ENCODE peak calls at places on chromosomes 2 and 18, in six cellular contexts. One of them, this sample, is unnamed.
A peak's percentile ranks its signal among the peaks of the same experiment; 100 is the strongest.

GRCh38 chr2:240451108-240451611 is 15.7 kb downstream of the GPC1 start:
- DNase-seq in posterior cingulate gyrus: peak; percentile 73
- DNase-seq in RPMI7951: no peak
- DNase-seq in NCI-H345: peak; percentile 23
- DNase-seq in body of pancreas: no peak
- DNase-seq in dermis microvascular lymphatic vessel endothelial cell: no peak
- DNase-seq in this sample: no peak

GRCh38 chr18:56221195-56222065 is 417.0 kb downstream of the TXNL1 start:
- DNase-seq in posterior cingulate gyrus: peak; percentile 23
- DNase-seq in body of pancreas: peak; percentile 86
- DNase-seq in RPMI7951: no peak
- DNase-seq in dermis microvascular lymphatic vessel endothelial cell: no peak
- DNase-seq in NCI-H345: no peak
- DNase-seq in this sample: no peak

GRCh38 chr18:79393626-79394401 is 1.9 kb upstream of the NFATC1 start:
- DNase-seq in NCI-H345: peak; percentile 64
- DNase-seq in RPMI7951: peak; percentile 75
- DNase-seq in body of pancreas: peak; percentile 91
- DNase-seq in dermis microvascular lymphatic vessel endothelial cell: peak; percentile 97
- DNase-seq in posterior cingulate gyrus: peak; percentile 60
- DNase-seq in this sample: peak; percentile 80

GRCh38 chr2:151278487-151278886 is 11.0 kb downstream of the NMI start:
- DNase-seq in body of pancreas: no peak
- DNase-seq in NCI-H345: no peak
- DNase-seq in dermis microvascular lymphatic vessel endothelial cell: no peak
- DNase-seq in posterior cingulate gyrus: no peak
- DNase-seq in RPMI7951: no peak
- DNase-seq in this sample: no peak

GRCh38 chr2:230928701-230929380 is 3.8 kb upstream of the GPR55 start:
- DNase-seq in RPMI7951: no peak
- DNase-seq in NCI-H345: no peak
- DNase-seq in dermis microvascular lymphatic vessel endothelial cell: no peak
- DNase-seq in posterior cingulate gyrus: no peak
- DNase-seq in body of pancreas: no peak
- DNase-seq in this sample: no peak

GRCh38 chr2:98913916-98914712 is 21.9 kb downstream of the CRACDL start:
- DNase-seq in NCI-H345: peak; percentile 90
- DNase-seq in RPMI7951: no peak
- DNase-seq in posterior cingulate gyrus: no peak
- DNase-seq in body of pancreas: peak; percentile 66
- DNase-seq in dermis microvascular lymphatic vessel endothelial cell: no peak
- DNase-seq in this sample: peak; percentile 100

GRCh38 chr18:3075491-3075890 is 62.5 kb upstream of the LPIN2 start:
- DNase-seq in posterior cingulate gyrus: no peak
- DNase-seq in NCI-H345: no peak
- DNase-seq in dermis microvascular lymphatic vessel endothelial cell: no peak
- DNase-seq in RPMI7951: no peak
- DNase-seq in body of pancreas: no peak
- DNase-seq in this sample: no peak

GRCh38 chr18:63850010-63850409 is 37.5 kb upstream of the SERPINB2 start:
- DNase-seq in dermis microvascular lymphatic vessel endothelial cell: peak; percentile 2
- DNase-seq in RPMI7951: peak; percentile 64
- DNase-seq in posterior cingulate gyrus: no peak
- DNase-seq in NCI-H345: peak; percentile 45
- DNase-seq in body of pancreas: no peak
- DNase-seq in this sample: no peak

GRCh38 chr2:236968101-236968886 is 117.4 kb upstream of the COPS8 start:
- DNase-seq in NCI-H345: no peak
- DNase-seq in dermis microvascular lymphatic vessel endothelial cell: no peak
- DNase-seq in posterior cingulate gyrus: no peak
- DNase-seq in body of pancreas: no peak
- DNase-seq in RPMI7951: no peak
- DNase-seq in this sample: no peak

GRCh38 chr2:188291617-188292445 is at the start of gene GULP1:
- DNase-seq in RPMI7951: peak; percentile 82
- DNase-seq in NCI-H345: peak; percentile 78
- DNase-seq in body of pancreas: peak; percentile 83
- DNase-seq in posterior cingulate gyrus: peak; percentile 70
- DNase-seq in dermis microvascular lymphatic vessel endothelial cell: peak; percentile 73
- DNase-seq in this sample: no peak

GRCh38 chr2:20403693-20404381 is 43.0 kb upstream of the RHOB start:
- DNase-seq in NCI-H345: no peak
- DNase-seq in RPMI7951: no peak
- DNase-seq in posterior cingulate gyrus: no peak
- DNase-seq in body of pancreas: no peak
- DNase-seq in dermis microvascular lymphatic vessel endothelial cell: no peak
- DNase-seq in this sample: no peak

GRCh38 chr2:79585701-79586428 is 73.0 kb downstream of the CTNNA2 start:
- DNase-seq in NCI-H345: no peak
- DNase-seq in dermis microvascular lymphatic vessel endothelial cell: no peak
- DNase-seq in posterior cingulate gyrus: peak; percentile 57
- DNase-seq in body of pancreas: no peak
- DNase-seq in RPMI7951: peak; percentile 6
- DNase-seq in this sample: no peak

GRCh38 chr2:32495139-32495538 is 132.7 kb upstream of the TTC27 start:
- DNase-seq in RPMI7951: no peak
- DNase-seq in body of pancreas: no peak
- DNase-seq in NCI-H345: no peak
- DNase-seq in dermis microvascular lymphatic vessel endothelial cell: no peak
- DNase-seq in posterior cingulate gyrus: no peak
- DNase-seq in this sample: no peak

GRCh38 chr2:46299365-46300263 is 2.4 kb downstream of the EPAS1 start:
- DNase-seq in body of pancreas: peak; percentile 83
- DNase-seq in RPMI7951: no peak
- DNase-seq in posterior cingulate gyrus: peak; percentile 24
- DNase-seq in NCI-H345: no peak
- DNase-seq in dermis microvascular lymphatic vessel endothelial cell: peak; percentile 66
- DNase-seq in this sample: no peak

GRCh38 chr2:219733106-219733505 is 105.7 kb downstream of the SLC4A3 start:
- DNase-seq in dermis microvascular lymphatic vessel endothelial cell: no peak
- DNase-seq in body of pancreas: no peak
- DNase-seq in RPMI7951: no peak
- DNase-seq in posterior cingulate gyrus: no peak
- DNase-seq in NCI-H345: peak; percentile 13
- DNase-seq in this sample: no peak

GRCh38 chr2:20137884-20138283 is 86.5 kb upstream of the LAPTM4A start:
- DNase-seq in RPMI7951: no peak
- DNase-seq in posterior cingulate gyrus: no peak
- DNase-seq in NCI-H345: no peak
- DNase-seq in body of pancreas: no peak
- DNase-seq in dermis microvascular lymphatic vessel endothelial cell: no peak
- DNase-seq in this sample: no peak

GRCh38 chr2:208595386-208596275 is 189.0 kb downstream of the PTH2R start:
- DNase-seq in posterior cingulate gyrus: no peak
- DNase-seq in RPMI7951: no peak
- DNase-seq in NCI-H345: peak; percentile 37
- DNase-seq in dermis microvascular lymphatic vessel endothelial cell: no peak
- DNase-seq in body of pancreas: no peak
- DNase-seq in this sample: no peak

GRCh38 chr18:22200611-22201225 is 31.3 kb downstream of the GATA6 start:
- DNase-seq in dermis microvascular lymphatic vessel endothelial cell: no peak
- DNase-seq in NCI-H345: no peak
- DNase-seq in posterior cingulate gyrus: no peak
- DNase-seq in body of pancreas: no peak
- DNase-seq in RPMI7951: no peak
- DNase-seq in this sample: no peak

GRCh38 chr2:53827398-53828175 is 32.2 kb downstream of the GPR75 start:
- DNase-seq in body of pancreas: no peak
- DNase-seq in NCI-H345: no peak
- DNase-seq in posterior cingulate gyrus: no peak
- DNase-seq in RPMI7951: no peak
- DNase-seq in dermis microvascular lymphatic vessel endothelial cell: no peak
- DNase-seq in this sample: no peak

GRCh38 chr2:196119926-196120325 is 51.3 kb upstream of the DNAH7 start:
- DNase-seq in body of pancreas: no peak
- DNase-seq in RPMI7951: no peak
- DNase-seq in NCI-H345: no peak
- DNase-seq in posterior cingulate gyrus: no peak
- DNase-seq in dermis microvascular lymphatic vessel endothelial cell: no peak
- DNase-seq in this sample: no peak

GRCh38 chr18:48982269-48982668 is 31.5 kb upstream of the SMAD7 start:
- DNase-seq in body of pancreas: no peak
- DNase-seq in dermis microvascular lymphatic vessel endothelial cell: no peak
- DNase-seq in NCI-H345: no peak
- DNase-seq in posterior cingulate gyrus: no peak
- DNase-seq in RPMI7951: no peak
- DNase-seq in this sample: no peak

GRCh38 chr2:24418166-24418843 is 58.0 kb upstream of the ITSN2 start:
- DNase-seq in NCI-H345: no peak
- DNase-seq in body of pancreas: no peak
- DNase-seq in RPMI7951: no peak
- DNase-seq in dermis microvascular lymphatic vessel endothelial cell: no peak
- DNase-seq in posterior cingulate gyrus: no peak
- DNase-seq in this sample: no peak

GRCh38 chr2:152395132-152396024 is 60.4 kb downstream of the FMNL2 start:
- DNase-seq in dermis microvascular lymphatic vessel endothelial cell: no peak
- DNase-seq in RPMI7951: peak; percentile 51
- DNase-seq in NCI-H345: no peak
- DNase-seq in body of pancreas: peak; percentile 56
- DNase-seq in posterior cingulate gyrus: peak; percentile 28
- DNase-seq in this sample: no peak

GRCh38 chr18:34631071-34631470 is 79.0 kb upstream of the DTNA start:
- DNase-seq in RPMI7951: no peak
- DNase-seq in NCI-H345: peak; percentile 31
- DNase-seq in body of pancreas: no peak
- DNase-seq in posterior cingulate gyrus: no peak
- DNase-seq in dermis microvascular lymphatic vessel endothelial cell: no peak
- DNase-seq in this sample: peak; percentile 11

GRCh38 chr2:36650031-36650430 is 46.5 kb upstream of the VIT start:
- DNase-seq in dermis microvascular lymphatic vessel endothelial cell: peak; percentile 68
- DNase-seq in NCI-H345: no peak
- DNase-seq in body of pancreas: no peak
- DNase-seq in posterior cingulate gyrus: no peak
- DNase-seq in RPMI7951: peak; percentile 81
- DNase-seq in this sample: no peak

GRCh38 chr2:169105433-169105832 is 36.1 kb downstream of the DHRS9 start:
- DNase-seq in RPMI7951: no peak
- DNase-seq in body of pancreas: no peak
- DNase-seq in dermis microvascular lymphatic vessel endothelial cell: no peak
- DNase-seq in posterior cingulate gyrus: no peak
- DNase-seq in NCI-H345: peak; percentile 2
- DNase-seq in this sample: no peak

GRCh38 chr2:73582364-73582763 is 59.9 kb downstream of the NAT8 start:
- DNase-seq in NCI-H345: no peak
- DNase-seq in RPMI7951: no peak
- DNase-seq in body of pancreas: no peak
- DNase-seq in posterior cingulate gyrus: no peak
- DNase-seq in dermis microvascular lymphatic vessel endothelial cell: peak; percentile 3
- DNase-seq in this sample: no peak

GRCh38 chr2:1478311-1479305 is 65.3 kb downstream of the TPO start:
- DNase-seq in RPMI7951: no peak
- DNase-seq in body of pancreas: no peak
- DNase-seq in NCI-H345: no peak
- DNase-seq in posterior cingulate gyrus: no peak
- DNase-seq in dermis microvascular lymphatic vessel endothelial cell: no peak
- DNase-seq in this sample: no peak

GRCh38 chr18:55018602-55019001 is 59.3 kb upstream of the CCDC68 start:
- DNase-seq in NCI-H345: no peak
- DNase-seq in dermis microvascular lymphatic vessel endothelial cell: peak; percentile 42
- DNase-seq in RPMI7951: peak; percentile 69
- DNase-seq in posterior cingulate gyrus: no peak
- DNase-seq in body of pancreas: no peak
- DNase-seq in this sample: no peak